ENCODE peak calls at places on chromosomes 3 and 15, in nine cellular contexts. Y is neural crest cell; A is HL-60; T is tibial artery; W is AG09309; H is cardiac fibroblast; N is WTC11; O is BE2C; Q is CD4-positive, alpha-beta T cell. C is an unnamed sample.

GRCh38 chr15:78298983-78299301 is 467 bp downstream of the SKIC8 start:
- DNase-seq in Q (no peak), O (no peak), Y (no peak), T (no peak), W (no peak), H (peak; percentile 20), A (peak; percentile 33), N (no peak), C (no peak)

GRCh38 chr15:51837784-51838183 is 8.3 kb downstream of the TMOD3 start:
- DNase-seq in W (no peak), Y (no peak), N (no peak), A (peak; percentile 41), Q (no peak), T (no peak), O (no peak), H (peak; percentile 52), C (no peak)

GRCh38 chr3:8972614-8973013 is 9.3 kb upstream of the RAD18 start:
- DNase-seq in A (no peak), O (peak; percentile 64), Y (no peak), W (no peak), H (peak; percentile 44), Q (no peak), T (no peak), N (no peak), C (no peak)

GRCh38 chr3:194867270-194867983 is 181.7 kb downstream of the FAM43A start:
- DNase-seq in A (peak; percentile 48), Y (no peak), O (no peak), N (no peak), H (peak; percentile 54), Q (no peak), T (no peak), W (no peak), C (no peak)

GRCh38 chr15:80120636-80121035 is 32.2 kb upstream of the FAH start:
- DNase-seq in H (no peak), W (no peak), Y (no peak), O (no peak), Q (no peak), T (no peak), A (no peak), N (no peak), C (no peak)

GRCh38 chr3:155807823-155808222 is 1.7 kb upstream of the C3orf33 start:
- DNase-seq in T (no peak), N (no peak), Q (no peak), W (no peak), Y (no peak), O (no peak), A (no peak), H (peak; percentile 5), C (no peak)

GRCh38 chr15:64842099-64842940 is 605 bp downstream of the PLEKHO2 start:
- DNase-seq in O (no peak), N (no peak), Q (no peak), W (no peak), A (peak; percentile 25), Y (no peak), T (peak; percentile 82), H (peak; percentile 63), C (no peak)

GRCh38 chr3:112799946-112800345 is 46.7 kb downstream of the CD200R1L start:
- DNase-seq in H (no peak), T (no peak), Q (no peak), N (no peak), W (no peak), O (no peak), A (no peak), Y (no peak), C (no peak)

GRCh38 chr3:128408693-128409620 is 57.7 kb downstream of the DNAJB8 start:
- DNase-seq in O (peak; percentile 94), H (no peak), W (no peak), Q (no peak), Y (no peak), T (no peak), A (peak; percentile 5), N (peak; percentile 42), C (no peak)

DNA sequence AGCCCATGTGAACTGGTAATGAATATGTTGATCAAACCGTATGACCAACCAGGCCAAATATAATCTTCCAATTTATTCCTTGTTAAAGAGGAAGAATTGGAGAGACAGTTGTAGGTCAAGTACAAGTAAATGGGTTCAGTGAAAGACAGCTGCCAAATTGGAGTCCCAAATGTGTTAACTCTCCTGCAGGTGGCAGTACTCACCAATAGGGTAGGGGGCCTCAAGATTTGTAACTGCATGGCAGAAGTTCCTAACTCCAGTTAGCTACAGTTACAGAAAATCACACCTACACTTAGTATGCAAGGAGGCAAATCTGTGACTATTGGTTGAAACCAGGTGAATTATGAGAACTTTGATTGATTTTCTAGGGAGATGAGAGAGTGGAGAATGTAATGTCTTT is 278.0 kb downstream of the ZBBX start:
- DNase-seq in Q (no peak), N (peak; percentile 43), O (no peak), Y (no peak), H (no peak), T (no peak), A (peak; percentile 64), W (no peak), C (no peak)
- TF ChIP-seq CTCF in Q (no peak), N (peak; percentile 41), O (no peak), Y (peak; percentile 30), H (no peak), T (no peak), A (peak; percentile 4), W (no peak), C (peak; percentile 37)

DNA sequence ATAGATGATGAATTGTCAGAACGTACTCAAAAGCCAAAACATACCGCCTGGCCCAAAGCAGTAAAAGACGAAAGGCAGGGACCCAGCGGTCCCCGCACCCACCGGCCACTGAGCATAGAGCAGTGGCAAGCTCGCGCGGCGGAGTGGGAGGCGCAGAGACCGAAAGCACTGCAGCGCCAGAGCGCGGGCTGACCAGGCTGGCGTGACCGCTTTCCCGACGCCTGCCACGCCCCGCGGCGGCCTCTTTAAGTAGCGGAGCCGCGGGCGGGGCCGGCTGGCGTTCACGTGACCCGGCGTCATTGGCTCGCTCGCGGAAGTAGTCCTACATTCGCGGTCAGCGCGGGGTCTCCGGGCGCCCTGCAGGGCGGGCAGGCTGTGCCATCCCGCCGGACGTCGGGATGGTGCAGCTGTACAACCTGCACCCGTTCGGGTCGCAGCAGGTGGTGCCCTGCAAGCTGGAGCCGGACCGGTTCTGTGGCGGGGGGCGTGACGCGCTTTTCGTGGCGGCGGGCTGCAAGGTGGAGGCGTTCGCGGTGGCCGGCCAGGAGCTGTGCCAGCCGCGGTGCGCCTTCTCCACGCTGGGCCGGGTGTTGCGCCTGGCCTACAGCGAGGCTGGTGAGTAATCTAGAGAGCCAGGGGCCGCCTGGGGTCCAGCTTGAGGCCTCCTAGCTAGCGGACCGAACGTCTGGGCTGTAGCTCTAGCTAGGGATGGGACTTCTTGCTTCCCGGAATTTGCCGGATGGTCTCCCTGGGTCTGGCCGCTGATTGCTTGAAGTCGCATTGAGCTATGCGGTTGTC is at the start of gene HPS3:
- DNase-seq in A (peak; percentile 85), O (peak; percentile 93), Y (peak; percentile 77), T (peak; percentile 95), Q (peak; percentile 62), W (no peak), N (peak; percentile 86), H (peak; percentile 92), C (peak; percentile 93)
- TF ChIP-seq CTCF in A (no peak), O (no peak), Y (no peak), T (peak; percentile 16), Q (no peak), W (no peak), N (no peak), H (no peak), C (no peak)

GRCh38 chr3:175940881-175941280 is 1081.7 kb downstream of the NAALADL2 start:
- DNase-seq in T (no peak), A (peak; percentile 15), H (no peak), N (peak; percentile 70), O (peak; percentile 58), Y (no peak), W (no peak), Q (no peak), C (peak; percentile 58)
- TF ChIP-seq CTCF in T (no peak), A (no peak), H (peak; percentile 16), N (no peak), O (peak; percentile 83), Y (peak; percentile 4), W (no peak), Q (no peak), C (no peak)

GRCh38 chr3:187753516-187753915 is 8.2 kb upstream of the BCL6 start:
- DNase-seq in Y (no peak), T (no peak), O (no peak), H (no peak), Q (no peak), W (no peak), N (no peak), A (no peak), C (no peak)
- TF ChIP-seq CTCF in Y (no peak), T (no peak), O (no peak), H (no peak), Q (no peak), W (no peak), N (no peak), A (no peak), C (no peak)

DNA sequence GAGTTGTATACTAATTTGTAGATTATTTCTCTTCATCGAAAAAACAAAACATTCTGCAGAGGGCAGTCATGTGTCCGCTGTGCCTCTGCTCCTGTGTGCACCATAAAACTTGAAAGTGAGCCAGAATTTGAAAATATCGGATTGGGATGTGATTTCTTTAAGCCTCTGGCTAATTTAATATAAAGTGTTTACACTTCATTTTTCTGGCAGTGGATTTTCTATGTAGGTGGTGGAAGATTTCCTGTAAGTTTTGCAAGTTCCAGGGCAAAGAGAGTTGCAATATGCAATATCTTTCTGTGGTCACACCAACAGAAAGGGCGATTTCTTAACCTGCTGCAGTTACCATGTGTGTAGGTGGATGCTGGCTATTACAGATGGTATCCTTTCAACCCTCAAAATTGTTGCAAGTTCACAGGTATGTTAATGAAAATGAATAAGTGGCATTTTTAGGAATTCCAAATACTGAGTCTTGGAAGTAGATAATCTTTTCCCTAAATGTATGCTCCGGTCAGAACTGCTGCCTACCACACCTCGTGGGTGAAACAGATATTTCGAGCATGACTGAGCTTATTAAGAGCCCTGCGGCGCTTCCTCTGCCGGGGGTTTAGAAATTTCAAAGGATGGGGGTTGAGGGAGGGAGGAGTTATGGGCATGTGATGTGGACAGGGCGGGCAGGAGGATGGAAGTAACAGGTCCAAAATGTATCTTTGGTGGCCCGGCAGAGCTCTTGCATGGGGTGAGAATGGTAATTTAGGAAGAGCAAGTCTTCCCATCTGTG is 134.0 kb downstream of the PGPEP1L start:
- DNase-seq in N (no peak), O (peak; percentile 72), W (peak; percentile 66), T (no peak), Y (no peak), H (peak; percentile 69), A (peak; percentile 94), Q (no peak), C (no peak)
- TF ChIP-seq CTCF in N (no peak), O (peak; percentile 25), W (no peak), T (no peak), Y (no peak), H (no peak), A (no peak), Q (no peak), C (no peak)

GRCh38 chr3:12830785-12831581 is 10.4 kb downstream of the RPL32 start:
- DNase-seq in Y (no peak), H (no peak), N (no peak), A (no peak), Q (no peak), O (no peak), T (no peak), W (no peak), C (no peak)
- TF ChIP-seq CTCF in Y (peak; percentile 54), H (peak; percentile 14), N (peak; percentile 15), A (no peak), Q (no peak), O (peak; percentile 24), T (peak; percentile 21), W (peak; percentile 11), C (peak; percentile 59)

GRCh38 chr15:63243101-63243500 is 34.3 kb upstream of the APH1B start:
- DNase-seq in H (peak; percentile 73), T (no peak), W (no peak), A (no peak), Y (no peak), O (no peak), Q (no peak), N (no peak), C (no peak)
- TF ChIP-seq CTCF in H (no peak), T (no peak), W (no peak), A (no peak), Y (no peak), O (no peak), Q (no peak), N (no peak), C (no peak)

C was measured in glutamatergic neuron.